ENCODE peak calls at places on chromosomes 11 and 22, in seven cellular contexts. U is colonic mucosa; D is neuronal stem cell; S is neural progenitor cell; V is CD8-positive, alpha-beta T cell; W is left ventricle myocardium inferior; M is IMR-90. F is an unnamed sample.
A peak's percentile ranks its signal among the peaks of the same experiment; 100 is the strongest.

GRCh38 chr22:24099661-24100060 is 81.6 kb upstream of the SUSD2 start:
- DNase-seq in V (no peak), D (no peak), S (no peak), U (no peak), W (no peak), M (no peak), F (no peak)

GRCh38 chr22:47367107-47367690 is 604.7 kb downstream of the TBC1D22A start:
- DNase-seq in W (no peak), V (no peak), S (no peak), M (no peak), U (peak; percentile 10), D (no peak), F (no peak)

GRCh38 chr22:31748490-31748889 is 1.4 kb downstream of the PRR14L start:
- DNase-seq in V (no peak), W (no peak), D (no peak), U (no peak), M (no peak), S (peak; percentile 32), F (no peak)

GRCh38 chr11:45094958-45095690 is 51.3 kb upstream of the PRDM11 start:
- DNase-seq in U (peak; percentile 7), M (no peak), D (no peak), V (no peak), W (no peak), S (no peak), F (no peak)

GRCh38 chr11:6587360-6587953 is 16.0 kb downstream of the RRP8 start:
- DNase-seq in V (no peak), D (no peak), S (no peak), W (peak; percentile 56), U (peak; percentile 11), M (no peak), F (no peak)

GRCh38 chr22:19689408-19689807 is 24.9 kb upstream of the SEPTIN5 start:
- DNase-seq in U (no peak), V (no peak), S (no peak), W (no peak), M (no peak), D (no peak), F (no peak)

GRCh38 chr22:23856721-23857605 is 712 bp upstream of the SLC2A11 start:
- DNase-seq in U (peak; percentile 57), M (peak; percentile 46), W (no peak), D (peak; percentile 49), V (no peak), S (peak; percentile 75), F (no peak)

GRCh38 chr22:30511109-30511508 is 5.6 kb upstream of the SEC14L4 start:
- DNase-seq in D (no peak), M (no peak), U (no peak), W (no peak), S (no peak), V (no peak), F (no peak)

GRCh38 chr22:17802822-17803221 is 28.6 kb upstream of the BID start:
- DNase-seq in M (peak; percentile 17), U (no peak), D (no peak), V (no peak), W (no peak), S (no peak), F (no peak)

GRCh38 chr11:92828576-92828975 is 140.9 kb upstream of the MTNR1B start:
- DNase-seq in D (peak; percentile 17), V (no peak), S (peak; percentile 76), M (no peak), W (no peak), U (no peak), F (no peak)

GRCh38 chr11:13135385-13136271 is 126.5 kb downstream of the RASSF10 start:
- DNase-seq in W (no peak), M (peak; percentile 90), V (no peak), U (no peak), S (peak; percentile 69), D (peak; percentile 55), F (no peak)

GRCh38 chr11:76620471-76620870 is 50.1 kb downstream of the LRRC32 start:
- DNase-seq in S (no peak), W (no peak), V (no peak), D (no peak), M (peak; percentile 89), U (no peak), F (peak; percentile 8)

DNA sequence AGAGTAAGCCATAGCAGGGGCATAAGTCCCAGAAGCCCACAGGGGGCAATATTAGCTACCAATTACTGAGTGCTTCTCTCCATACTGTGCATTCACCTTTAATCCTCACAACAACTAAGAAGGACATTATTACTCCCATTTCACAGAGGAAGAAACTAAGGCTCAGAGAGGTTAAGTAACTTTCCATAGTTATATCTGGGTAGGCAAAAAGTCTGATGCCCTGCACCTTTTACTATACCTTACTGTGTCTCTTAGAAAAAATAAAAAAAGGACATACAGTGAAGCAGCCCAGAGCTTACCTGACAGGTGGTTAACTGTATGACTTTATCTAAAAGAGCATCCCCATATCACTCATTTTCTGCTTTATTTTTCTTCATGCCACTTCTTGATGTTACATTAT is 2.6 kb downstream of the SERGEF start:
- DNase-seq in V (no peak), U (no peak), S (no peak), D (no peak), W (no peak), M (no peak), F (no peak)
- H3K9me3 ChIP-seq in V (no peaks in the 10 kb centered on the region), U (no peaks in the 10 kb centered on the region), S (no peaks in the 10 kb centered on the region), D (no peaks in the 10 kb centered on the region), W (peaks cover 6% of the 10 kb centered on the region), M (no peaks in the 10 kb centered on the region), F (no peaks in the 10 kb centered on the region)

GRCh38 chr11:134475951-134476350 is 63.9 kb upstream of the B3GAT1 start:
- DNase-seq in W (no peak), V (no peak), U (no peak), D (no peak), M (no peak), S (no peak), F (no peak)

GRCh38 chr11:134474070-134474860 is 62.2 kb upstream of the B3GAT1 start:
- DNase-seq in W (no peak), V (no peak), D (no peak), U (no peak), M (no peak), S (no peak), F (no peak)

GRCh38 chr11:134477486-134477885 is 65.4 kb upstream of the B3GAT1 start:
- DNase-seq in D (no peak), S (no peak), U (no peak), W (no peak), V (no peak), M (no peak), F (no peak)

GRCh38 chr11:134476435-134477021 is 64.5 kb upstream of the B3GAT1 start:
- DNase-seq in D (peak; percentile 62), S (peak; percentile 87), U (no peak), W (no peak), V (no peak), M (no peak), F (no peak)

DNA sequence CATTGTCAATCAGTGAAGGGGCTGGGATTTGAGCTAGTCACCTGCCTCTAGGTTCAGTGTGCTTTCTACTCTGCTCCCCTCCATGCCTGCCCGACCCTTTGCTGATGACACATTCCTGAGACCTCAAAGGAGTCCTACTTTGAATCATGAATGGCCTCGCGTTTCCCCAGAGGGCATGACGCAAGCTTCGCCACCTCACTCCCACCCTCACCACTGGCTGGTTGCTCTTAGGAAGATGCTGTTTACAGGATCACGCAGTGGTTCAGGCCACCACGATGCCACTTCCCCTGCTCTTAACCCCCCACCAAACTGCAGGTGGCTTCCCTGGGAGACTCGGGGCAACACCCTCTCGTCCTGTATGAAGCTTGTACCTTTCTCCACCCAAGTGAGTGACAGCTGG is 62.9 kb upstream of the B3GAT1 start:
- DNase-seq in D (no peak), M (no peak), S (no peak), V (no peak), U (no peak), W (no peak), F (no peak)
- H3K9me3 ChIP-seq in D (no peaks in the 10 kb centered on the region), M (peaks cover 58% of the 10 kb centered on the region), S (no peaks in the 10 kb centered on the region), V (no peaks in the 10 kb centered on the region), U (no peaks in the 10 kb centered on the region), W (no peaks in the 10 kb centered on the region), F (no peaks in the 10 kb centered on the region)

GRCh38 chr22:48441553-48441850 is 1386.2 kb downstream of the BRD1 start:
- DNase-seq in W (no peak), V (no peak), D (no peak), S (no peak), U (no peak), M (no peak), F (no peak)

GRCh38 chr22:48440176-48440575 is 1387.5 kb downstream of the BRD1 start:
- DNase-seq in U (no peak), W (no peak), M (no peak), S (no peak), V (no peak), D (no peak), F (no peak)

GRCh38 chr22:48442663-48443062 is 1385.0 kb downstream of the BRD1 start:
- DNase-seq in M (no peak), D (no peak), V (no peak), U (no peak), S (no peak), W (no peak), F (no peak)

GRCh38 chr22:48439560-48440135 is 1388.0 kb downstream of the BRD1 start:
- DNase-seq in S (no peak), U (no peak), V (no peak), W (no peak), M (no peak), D (no peak), F (no peak)

DNA sequence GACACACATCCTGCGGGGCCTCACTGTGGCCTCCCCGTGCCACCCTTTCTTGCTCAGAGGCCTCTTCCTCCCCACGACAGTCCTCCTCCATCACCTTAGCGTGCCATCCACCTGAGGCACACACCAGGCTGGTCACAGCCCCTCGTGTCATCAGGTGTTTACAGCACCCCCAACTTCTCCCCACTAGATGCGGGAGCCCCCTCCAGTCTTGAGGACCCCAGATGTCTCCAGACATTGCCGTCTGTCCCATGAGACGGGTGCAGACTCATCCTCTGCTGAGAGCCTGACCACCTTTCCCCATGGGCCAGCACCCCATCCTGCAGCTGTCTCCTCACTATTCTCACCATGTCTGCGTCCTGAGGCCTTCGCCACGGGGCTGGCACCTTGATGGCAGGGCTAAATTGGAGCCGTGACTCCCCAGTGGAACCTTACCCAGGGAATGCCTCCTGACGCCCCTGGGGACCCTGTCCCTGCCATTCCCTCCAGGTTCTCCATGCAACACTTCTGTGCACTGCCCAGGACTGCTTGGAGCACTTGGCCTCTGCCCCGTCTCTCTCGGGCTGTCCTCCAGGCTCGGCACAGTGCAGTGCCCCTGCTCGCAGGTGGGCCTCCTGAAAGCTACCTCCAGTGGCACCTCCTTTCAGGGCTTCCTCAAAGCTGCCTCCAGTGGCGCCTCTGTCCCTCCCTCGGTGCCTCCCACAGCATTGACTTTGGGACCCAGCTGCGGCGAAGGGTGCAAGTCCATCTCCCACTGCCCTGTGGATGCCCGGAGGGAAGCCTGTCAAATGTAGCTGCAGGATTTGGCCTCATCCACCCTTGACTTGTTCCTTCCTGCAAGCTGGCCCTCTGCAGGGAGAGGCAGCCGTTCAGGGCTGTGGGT is 1386.8 kb downstream of the BRD1 start:
- DNase-seq in D (no peak), W (no peak), U (no peak), M (no peak), V (no peak), S (no peak), F (no peak)
- H3K9me3 ChIP-seq in D (peaks cover 2% of the 10 kb centered on the region), W (no peaks in the 10 kb centered on the region), U (no peaks in the 10 kb centered on the region), M (peaks cover 66% of the 10 kb centered on the region), V (no peaks in the 10 kb centered on the region), S (no peaks in the 10 kb centered on the region), F (no peaks in the 10 kb centered on the region)

DNA sequence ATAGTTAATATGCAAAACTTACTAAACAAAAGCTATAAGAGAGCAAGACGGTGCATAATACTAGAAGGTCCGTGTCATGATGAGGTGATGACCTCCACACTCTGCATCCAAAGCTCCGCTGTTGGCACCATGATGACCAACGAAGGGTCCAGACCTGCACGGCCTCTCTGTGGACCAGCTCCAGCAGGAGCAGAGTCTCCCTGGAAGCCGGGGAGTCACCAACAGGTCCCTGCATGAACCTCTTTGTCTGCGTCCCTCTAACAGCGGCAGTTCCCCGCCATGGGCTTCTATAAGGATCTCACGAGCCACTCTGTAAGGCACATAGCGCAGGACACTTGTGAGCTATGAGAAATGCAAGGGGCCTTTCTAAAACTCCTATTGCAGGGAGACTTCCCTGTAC is 517.3 kb downstream of the BRD1 start:
- DNase-seq in S (no peak), M (no peak), D (no peak), W (no peak), V (no peak), U (peak; percentile 4), F (no peak)
- H3K9me3 ChIP-seq in S (no peaks in the 10 kb centered on the region), M (peaks cover 28% of the 10 kb centered on the region), D (no peaks in the 10 kb centered on the region), W (no peaks in the 10 kb centered on the region), V (no peaks in the 10 kb centered on the region), U (no peaks in the 10 kb centered on the region), F (no peaks in the 10 kb centered on the region)